ENCODE peak calls at places on chromosomes 6 and 20, in nine cellular contexts. P, E, B, M, X, O, W, Z and I are unnamed samples. For H3K36me3, the result is how much of the 10 kb centered on the place peaks cover.

GRCh38 chr6:170147056-170147787 is 143.7 kb downstream of the DLL1 start:
- DNase-seq in P (no peak), E (peak), B (no peak), M (no peak), X (no peak), O (no peak), W (no peak), Z (peak), I (peak)

GRCh38 chr6:14738933-14739332 is 506.9 kb upstream of the JARID2 start:
- DNase-seq in P (no peak), E (no peak), B (no peak), M (no peak), X (no peak), O (no peak), W (no peak), Z (no peak), I (no peak)

GRCh38 chr6:166253277-166254229 is 54.6 kb downstream of the PRR18 start:
- DNase-seq in P (no peak), E (no peak), B (peak), M (peak), X (peak), O (no peak), W (no peak), Z (peak), I (no peak)

GRCh38 chr20:62117362-62117646 is 5.0 kb upstream of the LSM14B start:
- DNase-seq in P (no peak), E (no peak), B (no peak), M (no peak), X (no peak), O (no peak), W (no peak), Z (no peak), I (no peak)

GRCh38 chr6:138263963-138264362 is 45.7 kb upstream of the PBOV1 start:
- DNase-seq in P (no peak), E (no peak), B (no peak), M (no peak), X (no peak), O (no peak), W (no peak), Z (no peak), I (no peak)

GRCh38 chr6:149897855-149898744 is at the start of gene RAET1E:
- DNase-seq in P (no peak), E (no peak), B (no peak), M (peak), X (no peak), O (no peak), W (no peak), Z (no peak), I (no peak)

GRCh38 chr6:2275207-2275891 is 29.9 kb upstream of the GMDS start:
- DNase-seq in P (no peak), E (no peak), B (no peak), M (no peak), X (no peak), O (no peak), W (peak), Z (no peak), I (no peak)

GRCh38 chr6:53203483-53203882 is 54.8 kb upstream of the GCM1 start:
- DNase-seq in P (no peak), E (no peak), B (no peak), M (no peak), X (no peak), O (no peak), W (no peak), Z (no peak), I (no peak)

GRCh38 chr6:135209803-135210202 is 28.7 kb downstream of the MYB start:
- DNase-seq in P (no peak), E (no peak), B (no peak), M (no peak), X (no peak), O (no peak), W (no peak), Z (no peak), I (no peak)

GRCh38 chr6:79670789-79671188 is 39.7 kb downstream of the SH3BGRL2 start:
- DNase-seq in P (no peak), E (no peak), B (no peak), M (no peak), X (no peak), O (no peak), W (no peak), Z (no peak), I (no peak)

GRCh38 chr20:61056136-61056535 is 195.9 kb upstream of the CDH4 start:
- DNase-seq in P (no peak), E (peak), B (no peak), M (no peak), X (no peak), O (no peak), W (no peak), Z (no peak), I (no peak)

GRCh38 chr6:107679457-107679856 is 144.7 kb downstream of the SCML4 start:
- DNase-seq in P (peak), E (no peak), B (no peak), M (no peak), X (no peak), O (no peak), W (peak), Z (peak), I (no peak)

GRCh38 chr6:42068872-42069522 is 18.7 kb downstream of the TAF8 start:
- DNase-seq in P (no peak), E (no peak), B (no peak), M (peak), X (no peak), O (no peak), W (no peak), Z (no peak), I (no peak)

GRCh38 chr6:6749791-6750434 is 161.4 kb downstream of the LY86 start:
- DNase-seq in P (peak), E (peak), B (peak), M (peak), X (no peak), O (no peak), W (peak), Z (peak), I (peak)

GRCh38 chr20:1376007-1376406 is 16.8 kb downstream of the FKBP1A start:
- DNase-seq in P (no peak), E (no peak), B (no peak), M (no peak), X (no peak), O (no peak), W (no peak), Z (no peak), I (no peak)

GRCh38 chr6:39188577-39188976 is 40.7 kb downstream of the KCNK5 start:
- DNase-seq in P (no peak), E (no peak), B (no peak), M (no peak), X (no peak), O (no peak), W (no peak), Z (no peak), I (peak)

GRCh38 chr6:39189131-39189530 is 40.1 kb downstream of the KCNK5 start:
- DNase-seq in P (no peak), E (no peak), B (no peak), M (no peak), X (no peak), O (no peak), W (no peak), Z (no peak), I (peak)

GRCh38 chr6:39191236-39191930 is 37.9 kb downstream of the KCNK5 start:
- DNase-seq in P (no peak), E (no peak), B (no peak), M (no peak), X (no peak), O (no peak), W (no peak), Z (no peak), I (peak)

GRCh38 chr6:39190545-39191235 is 38.6 kb downstream of the KCNK5 start:
- DNase-seq in P (no peak), E (no peak), B (no peak), M (no peak), X (no peak), O (no peak), W (no peak), Z (no peak), I (peak)

GRCh38 chr6:39189915-39190544 is 39.2 kb downstream of the KCNK5 start:
- DNase-seq in P (no peak), E (no peak), B (peak), M (peak), X (no peak), O (no peak), W (peak), Z (no peak), I (peak)
- TF ChIP-seq CTCF in P (no peak), E (peak), B (peak), M (peak), X (no peak), O (peak), W (peak), Z (peak), I (peak)

DNA sequence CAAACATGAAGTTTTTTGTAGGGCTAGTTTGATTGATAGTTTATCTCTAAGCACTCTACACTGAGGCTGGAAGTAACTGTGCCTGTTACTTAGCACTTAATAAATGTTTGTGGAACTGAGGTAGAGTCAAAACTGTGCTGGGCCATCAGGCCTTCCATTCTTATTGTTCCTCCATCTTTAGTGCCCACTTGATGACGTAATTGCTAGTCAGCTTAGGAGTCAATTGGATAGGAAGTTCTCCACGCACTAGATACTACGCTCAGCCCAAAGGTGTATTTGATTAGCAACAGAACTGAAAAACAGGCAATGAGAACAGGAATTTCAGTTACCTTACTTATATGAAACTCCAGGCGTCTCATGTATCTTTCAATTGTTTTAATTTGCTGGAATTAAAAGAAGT is 67.0 kb downstream of the RIPOR2 start:
- DNase-seq in P (no peak), E (no peak), B (no peak), M (no peak), X (no peak), O (no peak), W (no peak), Z (no peak), I (no peak)
- H3K36me3 ChIP-seq in P (under half), E (under half), B (under half), M (under half), X (under half), O (under half), W (under half), Z (under half), I (under half)

GRCh38 chr20:31593221-31594001 is 11.7 kb upstream of the ID1 start:
- DNase-seq in P (no peak), E (no peak), B (no peak), M (peak), X (no peak), O (peak), W (peak), Z (no peak), I (peak)
- TF ChIP-seq CTCF in P (no peak), E (no peak), B (no peak), M (no peak), X (no peak), O (no peak), W (no peak), Z (no peak), I (no peak)

DNA sequence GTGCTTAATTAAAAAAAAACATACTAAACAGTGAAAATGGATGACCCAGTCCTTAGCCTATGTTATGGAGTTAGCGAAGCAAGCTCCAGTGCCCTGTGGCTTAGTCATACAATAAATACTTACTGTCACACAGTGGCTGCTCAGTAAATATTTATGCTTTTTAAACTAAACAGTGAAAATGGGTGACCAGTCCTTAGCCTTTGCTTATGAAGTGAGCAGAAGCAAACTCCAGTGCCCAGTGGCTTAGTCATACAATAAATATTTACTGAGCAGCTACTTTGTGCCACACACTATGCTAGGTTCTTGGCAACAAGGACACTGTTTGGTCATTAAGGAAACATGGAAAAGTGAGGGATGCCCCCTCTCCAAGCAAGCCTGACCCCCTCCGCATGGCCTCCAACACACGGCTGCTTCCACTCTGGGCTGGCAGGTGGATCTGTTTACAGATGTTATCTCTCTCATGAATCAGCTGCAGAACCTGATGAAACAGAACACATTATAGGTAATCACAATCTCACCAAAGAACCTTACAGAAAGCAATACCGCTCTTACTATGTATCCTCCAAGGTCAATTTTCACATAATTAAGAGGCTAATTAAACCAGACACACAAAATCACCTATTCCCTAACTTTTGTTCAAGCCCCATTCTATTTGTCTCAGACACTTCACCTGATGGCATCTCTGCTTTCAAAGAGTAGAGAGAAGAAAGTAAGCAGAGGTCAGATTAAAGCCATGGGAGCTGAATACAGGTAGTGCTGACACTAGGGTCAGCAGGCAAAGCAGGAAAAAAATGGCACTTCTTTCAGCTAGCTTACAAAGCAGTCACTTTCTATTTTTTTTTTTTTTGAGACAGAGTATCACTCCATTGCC is 27.3 kb downstream of the CDK5RAP1 start:
- DNase-seq in P (no peak), E (no peak), B (no peak), M (no peak), X (no peak), O (no peak), W (peak), Z (no peak), I (no peak)
- H3K36me3 ChIP-seq in P (under half), E (under half), B (under half), M (half or more), X (half or more), O (under half), W (under half), Z (half or more), I (under half)

GRCh38 chr20:48791014-48791413 is 36.8 kb downstream of the PREX1 start:
- DNase-seq in P (no peak), E (peak), B (no peak), M (no peak), X (no peak), O (no peak), W (peak), Z (no peak), I (no peak)
- TF ChIP-seq CTCF in P (no peak), E (no peak), B (no peak), M (no peak), X (no peak), O (no peak), W (no peak), Z (no peak), I (no peak)

GRCh38 chr6:88119769-88120168 is 46.4 kb downstream of the CNR1 start:
- DNase-seq in P (no peak), E (no peak), B (no peak), M (no peak), X (no peak), O (no peak), W (no peak), Z (no peak), I (no peak)

GRCh38 chr6:88114838-88115237 is 51.3 kb downstream of the CNR1 start:
- DNase-seq in P (no peak), E (no peak), B (no peak), M (no peak), X (no peak), O (no peak), W (no peak), Z (no peak), I (no peak)

GRCh38 chr6:88124925-88125557 is 41.1 kb downstream of the CNR1 start:
- DNase-seq in P (no peak), E (no peak), B (no peak), M (no peak), X (no peak), O (no peak), W (no peak), Z (no peak), I (no peak)

GRCh38 chr6:88115307-88115706 is 50.8 kb downstream of the CNR1 start:
- DNase-seq in P (no peak), E (no peak), B (no peak), M (no peak), X (no peak), O (no peak), W (no peak), Z (no peak), I (no peak)

GRCh38 chr6:88120635-88121034 is 45.5 kb downstream of the CNR1 start:
- DNase-seq in P (no peak), E (no peak), B (no peak), M (no peak), X (no peak), O (no peak), W (no peak), Z (no peak), I (no peak)
- H3K36me3 ChIP-seq in P (under half), E (under half), B (under half), M (under half), X (under half), O (under half), W (under half), Z (under half), I (under half)

GRCh38 chr6:33575211-33575610 is 4.9 kb downstream of the BAK1 start:
- DNase-seq in P (no peak), E (no peak), B (no peak), M (no peak), X (no peak), O (no peak), W (no peak), Z (no peak), I (no peak)

GRCh38 chr6:33568826-33569570 is 11.1 kb downstream of the BAK1 start:
- DNase-seq in P (no peak), E (no peak), B (no peak), M (no peak), X (no peak), O (no peak), W (no peak), Z (no peak), I (no peak)

GRCh38 chr6:33566182-33567084 is 13.6 kb downstream of the BAK1 start:
- DNase-seq in P (no peak), E (no peak), B (no peak), M (no peak), X (no peak), O (no peak), W (peak), Z (no peak), I (no peak)

GRCh38 chr6:33571637-33572316 is 8.3 kb downstream of the BAK1 start:
- DNase-seq in P (no peak), E (no peak), B (no peak), M (no peak), X (no peak), O (no peak), W (no peak), Z (no peak), I (no peak)

GRCh38 chr6:33570806-33571636 is 9.1 kb downstream of the BAK1 start:
- DNase-seq in P (peak), E (peak), B (peak), M (peak), X (peak), O (no peak), W (peak), Z (peak), I (peak)
- TF ChIP-seq CTCF in P (no peak), E (no peak), B (no peak), M (no peak), X (no peak), O (no peak), W (peak), Z (no peak), I (no peak)

GRCh38 chr6:43736211-43736786 is 33.7 kb upstream of the VEGFA start:
- DNase-seq in P (no peak), E (peak), B (no peak), M (peak), X (no peak), O (no peak), W (no peak), Z (no peak), I (no peak)
- H3K36me3 ChIP-seq in P (under half), E (under half), B (under half), M (under half), X (under half), O (under half), W (under half), Z (under half), I (under half)

GRCh38 chr6:141624301-141624700 is 508.4 kb upstream of the GJE1 start:
- DNase-seq in P (no peak), E (no peak), B (no peak), M (no peak), X (no peak), O (no peak), W (no peak), Z (no peak), I (no peak)
- TF ChIP-seq CTCF in P (no peak), E (no peak), B (no peak), M (no peak), X (no peak), O (no peak), W (no peak), Z (no peak), I (no peak)